ENCODE peak calls at places on chromosomes 1 and 21, in five cellular contexts. One of them, this sample, is unnamed. For H3K27me3, the result is how much of the 10 kb centered on the place peaks cover.

GRCh38 chr1:95440511-95440910 is 206.5 kb downstream of the RWDD3 start:
- DNase-seq in PC-9: no peak
- DNase-seq in heart left ventricle: no peak
- DNase-seq in heart right ventricle: no peak
- DNase-seq in neural progenitor cell: no peak
- DNase-seq in this sample: no peak

GRCh38 chr1:28244549-28245251 is 8.8 kb downstream of the ATP5IF1 start:
- DNase-seq in heart left ventricle: peak
- DNase-seq in neural progenitor cell: no peak
- DNase-seq in PC-9: no peak
- DNase-seq in heart right ventricle: no peak
- DNase-seq in this sample: no peak

GRCh38 chr1:46522184-46522968 is 29.1 kb downstream of the KNCN start:
- DNase-seq in heart right ventricle: no peak
- DNase-seq in heart left ventricle: no peak
- DNase-seq in PC-9: peak
- DNase-seq in neural progenitor cell: peak
- DNase-seq in this sample: peak

GRCh38 chr1:206503591-206504362 is 3.6 kb upstream of the RASSF5 start:
- DNase-seq in neural progenitor cell: no peak
- DNase-seq in heart right ventricle: no peak
- DNase-seq in heart left ventricle: peak
- DNase-seq in PC-9: peak
- DNase-seq in this sample: peak

GRCh38 chr1:218058730-218059129 is 226.4 kb upstream of the RRP15 start:
- DNase-seq in neural progenitor cell: no peak
- DNase-seq in heart right ventricle: no peak
- DNase-seq in PC-9: no peak
- DNase-seq in heart left ventricle: no peak
- DNase-seq in this sample: no peak

GRCh38 chr1:27970401-27970800 is 10.6 kb downstream of the XKR8 start:
- DNase-seq in heart left ventricle: no peak
- DNase-seq in PC-9: no peak
- DNase-seq in neural progenitor cell: no peak
- DNase-seq in heart right ventricle: no peak
- DNase-seq in this sample: peak

GRCh38 chr1:177069489-177069888 is 95.0 kb downstream of the ASTN1 start:
- DNase-seq in neural progenitor cell: no peak
- DNase-seq in heart right ventricle: no peak
- DNase-seq in heart left ventricle: no peak
- DNase-seq in PC-9: no peak
- DNase-seq in this sample: no peak

GRCh38 chr1:26784023-26784871 is 3.5 kb upstream of the PIGV start:
- DNase-seq in PC-9: peak
- DNase-seq in heart left ventricle: peak
- DNase-seq in heart right ventricle: peak
- DNase-seq in neural progenitor cell: peak
- DNase-seq in this sample: peak

GRCh38 chr1:111577814-111578213 is 41.8 kb upstream of the RAP1A start:
- DNase-seq in heart left ventricle: no peak
- DNase-seq in heart right ventricle: no peak
- DNase-seq in PC-9: no peak
- DNase-seq in neural progenitor cell: no peak
- DNase-seq in this sample: no peak

GRCh38 chr1:65247419-65248359 is 61.7 kb upstream of the DNAJC6 start:
- DNase-seq in neural progenitor cell: no peak
- DNase-seq in heart left ventricle: peak
- DNase-seq in heart right ventricle: no peak
- DNase-seq in PC-9: peak
- DNase-seq in this sample: no peak

GRCh38 chr1:85289848-85290335 is 13.5 kb upstream of the BCL10 start:
- DNase-seq in neural progenitor cell: no peak
- DNase-seq in heart left ventricle: no peak
- DNase-seq in heart right ventricle: no peak
- DNase-seq in PC-9: no peak
- DNase-seq in this sample: no peak

GRCh38 chr1:228902781-228903572 is 167.7 kb downstream of the RHOU start:
- DNase-seq in heart left ventricle: peak
- DNase-seq in neural progenitor cell: no peak
- DNase-seq in heart right ventricle: peak
- DNase-seq in PC-9: peak
- DNase-seq in this sample: peak

GRCh38 chr1:37828410-37829074 is 20.5 kb upstream of the YRDC start:
- DNase-seq in neural progenitor cell: no peak
- DNase-seq in PC-9: no peak
- DNase-seq in heart right ventricle: no peak
- DNase-seq in heart left ventricle: no peak
- DNase-seq in this sample: no peak

GRCh38 chr1:172002725-172003345 is 161.5 kb downstream of the DNM3 start:
- DNase-seq in PC-9: peak
- DNase-seq in heart left ventricle: peak
- DNase-seq in neural progenitor cell: peak
- DNase-seq in heart right ventricle: no peak
- DNase-seq in this sample: no peak

GRCh38 chr1:81876901-81877750 is 76.4 kb downstream of the ADGRL2 start:
- DNase-seq in heart left ventricle: no peak
- DNase-seq in neural progenitor cell: no peak
- DNase-seq in heart right ventricle: no peak
- DNase-seq in PC-9: no peak
- DNase-seq in this sample: no peak

GRCh38 chr1:228168563-228169270 is 3.1 kb downstream of the IBA57 start:
- DNase-seq in heart left ventricle: no peak
- DNase-seq in neural progenitor cell: no peak
- DNase-seq in PC-9: no peak
- DNase-seq in heart right ventricle: no peak
- DNase-seq in this sample: no peak

GRCh38 chr1:55588300-55588699 is 373.1 kb upstream of the USP24 start:
- DNase-seq in heart left ventricle: no peak
- DNase-seq in heart right ventricle: no peak
- DNase-seq in PC-9: no peak
- DNase-seq in neural progenitor cell: no peak
- DNase-seq in this sample: no peak

GRCh38 chr1:55593299-55593698 is 378.1 kb upstream of the USP24 start:
- DNase-seq in heart left ventricle: no peak
- DNase-seq in neural progenitor cell: no peak
- DNase-seq in PC-9: no peak
- DNase-seq in heart right ventricle: no peak
- DNase-seq in this sample: no peak

GRCh38 chr1:55586771-55587170 is 371.6 kb upstream of the USP24 start:
- DNase-seq in heart left ventricle: no peak
- DNase-seq in PC-9: no peak
- DNase-seq in neural progenitor cell: no peak
- DNase-seq in heart right ventricle: no peak
- DNase-seq in this sample: no peak

GRCh38 chr1:55592122-55592521 is 377.0 kb upstream of the USP24 start:
- DNase-seq in heart right ventricle: no peak
- DNase-seq in heart left ventricle: no peak
- DNase-seq in neural progenitor cell: no peak
- DNase-seq in PC-9: no peak
- DNase-seq in this sample: no peak

GRCh38 chr1:55589656-55590297 is 374.6 kb upstream of the USP24 start:
- DNase-seq in heart left ventricle: no peak
- DNase-seq in heart right ventricle: peak
- DNase-seq in PC-9: no peak
- DNase-seq in neural progenitor cell: no peak
- DNase-seq in this sample: peak
- H3K4me3 ChIP-seq in heart left ventricle: no peak
- H3K4me3 ChIP-seq in heart right ventricle: no peak
- H3K4me3 ChIP-seq in PC-9: no peak
- H3K4me3 ChIP-seq in neural progenitor cell: no peak
- H3K4me3 ChIP-seq in this sample: no peak

DNA sequence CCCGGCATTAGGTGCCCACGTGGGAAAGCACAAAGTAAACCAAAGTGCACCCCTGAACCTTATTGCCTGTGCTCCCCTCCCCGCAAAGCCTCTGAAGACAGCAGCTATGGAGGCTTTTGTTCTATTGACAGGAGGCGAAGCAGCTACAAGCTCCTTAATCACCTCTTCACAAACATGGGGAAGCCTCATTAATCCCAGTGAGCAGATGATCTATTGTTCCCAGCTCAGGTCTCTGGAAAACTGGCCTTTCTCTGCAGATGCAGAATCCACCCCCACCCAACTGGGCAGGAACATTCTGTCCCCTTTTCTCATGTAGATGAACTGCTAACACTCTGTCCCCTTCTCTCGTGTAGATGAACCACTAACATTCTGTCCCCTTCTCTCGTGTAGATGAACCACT is 190.5 kb upstream of the CSF3R start:
- DNase-seq in heart right ventricle: no peak
- DNase-seq in PC-9: no peak
- DNase-seq in heart left ventricle: no peak
- DNase-seq in neural progenitor cell: peak
- DNase-seq in this sample: no peak
- H3K27me3 ChIP-seq in heart right ventricle: half or more
- H3K27me3 ChIP-seq in PC-9: half or more
- H3K27me3 ChIP-seq in heart left ventricle: under half
- H3K27me3 ChIP-seq in neural progenitor cell: under half
- H3K27me3 ChIP-seq in this sample: under half

DNA sequence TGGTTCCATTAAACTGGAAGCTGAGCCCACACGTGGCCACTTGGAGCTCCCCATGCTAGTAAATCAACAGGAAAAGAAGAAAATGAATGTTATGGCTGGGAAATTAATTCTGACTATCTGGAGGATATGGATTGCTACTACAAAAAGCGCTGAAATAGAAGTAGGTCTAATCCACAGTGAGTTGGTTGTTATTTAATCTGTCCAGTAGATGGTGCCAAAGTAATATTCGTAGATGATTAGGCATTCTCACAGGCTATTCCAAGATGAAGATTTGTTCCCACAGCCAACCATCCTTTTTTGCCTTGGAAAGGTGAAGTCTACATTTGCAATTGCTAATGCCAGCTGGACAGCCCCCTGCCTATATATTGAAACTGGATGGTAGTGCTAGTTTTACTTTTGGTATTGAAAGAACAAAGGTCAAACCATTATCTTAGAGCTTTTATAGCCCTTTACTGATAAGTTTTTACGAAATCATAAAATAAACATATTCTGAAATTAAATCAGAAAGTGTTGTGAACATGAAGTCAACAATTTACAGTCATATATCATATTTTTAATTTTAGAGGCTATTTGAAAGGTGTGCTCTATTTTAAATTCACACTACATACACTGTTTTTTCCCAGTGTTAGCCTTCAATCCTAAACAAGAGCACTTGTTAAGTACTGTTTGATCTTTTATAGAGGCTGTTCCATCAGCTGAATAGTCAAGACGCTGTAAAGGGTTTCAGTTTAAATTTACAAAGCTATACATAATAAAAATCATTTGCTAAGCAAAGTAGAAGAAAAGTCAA is 43.9 kb downstream of the RBM11 start:
- DNase-seq in PC-9: no peak
- DNase-seq in heart left ventricle: no peak
- DNase-seq in heart right ventricle: no peak
- DNase-seq in neural progenitor cell: peak
- DNase-seq in this sample: no peak
- TF ChIP-seq CTCF in PC-9: peak
- TF ChIP-seq CTCF in heart left ventricle: peak
- TF ChIP-seq CTCF in heart right ventricle: peak
- TF ChIP-seq CTCF in neural progenitor cell: peak
- TF ChIP-seq CTCF in this sample: peak

DNA sequence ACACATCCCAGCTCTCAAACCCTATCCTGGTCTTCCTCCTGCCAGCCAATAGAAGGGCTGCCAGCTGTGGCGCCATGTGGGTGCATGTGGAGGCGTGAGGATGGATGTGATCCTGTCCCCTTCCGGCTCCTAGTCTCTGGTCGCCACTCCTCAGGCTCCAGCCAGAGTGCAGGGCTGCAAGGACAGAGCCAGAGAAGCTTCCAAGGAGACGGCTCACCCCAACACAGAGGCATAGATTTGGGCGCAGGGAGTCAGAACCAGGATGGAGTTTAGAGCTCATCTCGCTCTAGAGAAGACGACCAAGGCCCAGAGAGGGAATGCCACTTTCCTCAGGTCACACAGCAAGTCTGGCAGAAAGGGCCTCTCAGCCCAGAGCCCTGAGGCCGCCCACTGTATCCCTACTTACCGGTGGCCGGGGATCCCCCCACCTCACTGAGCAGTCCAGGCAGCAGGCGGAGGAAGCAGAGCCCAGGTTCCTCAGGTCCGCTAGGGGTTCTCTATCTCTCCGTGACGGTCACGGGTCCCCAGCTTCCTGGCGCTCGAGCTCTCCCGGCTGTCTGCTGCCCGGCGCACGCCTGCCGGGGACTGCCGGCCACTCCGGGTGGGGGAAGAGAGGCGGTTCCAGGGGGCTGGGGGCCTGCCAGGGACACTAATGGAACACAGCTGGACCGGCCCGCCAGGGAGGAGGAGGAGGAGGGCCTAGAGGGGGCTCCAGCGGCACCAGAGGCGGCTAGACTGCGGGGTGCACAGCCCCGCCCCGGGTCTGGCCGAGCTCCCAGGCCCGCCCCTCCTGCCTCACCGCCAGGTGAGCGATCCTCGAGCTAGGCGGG is at the start of gene COL16A1:
- DNase-seq in heart right ventricle: peak
- DNase-seq in PC-9: no peak
- DNase-seq in heart left ventricle: peak
- DNase-seq in neural progenitor cell: peak
- DNase-seq in this sample: peak
- H3K4me3 ChIP-seq in heart right ventricle: peak
- H3K4me3 ChIP-seq in PC-9: no peak
- H3K4me3 ChIP-seq in heart left ventricle: peak
- H3K4me3 ChIP-seq in neural progenitor cell: peak
- H3K4me3 ChIP-seq in this sample: peak

GRCh38 chr1:20197329-20197791 is 11.0 kb upstream of the PLA2G2C start:
- DNase-seq in PC-9: no peak
- DNase-seq in heart left ventricle: no peak
- DNase-seq in heart right ventricle: no peak
- DNase-seq in neural progenitor cell: no peak
- DNase-seq in this sample: no peak

GRCh38 chr1:20194770-20195463 is 8.6 kb upstream of the PLA2G2C start:
- DNase-seq in neural progenitor cell: peak
- DNase-seq in heart right ventricle: peak
- DNase-seq in heart left ventricle: peak
- DNase-seq in PC-9: peak
- DNase-seq in this sample: peak

GRCh38 chr1:20192871-20193411 is 6.6 kb upstream of the PLA2G2C start:
- DNase-seq in neural progenitor cell: no peak
- DNase-seq in PC-9: no peak
- DNase-seq in heart left ventricle: no peak
- DNase-seq in heart right ventricle: no peak
- DNase-seq in this sample: no peak

GRCh38 chr1:20194224-20194623 is 7.9 kb upstream of the PLA2G2C start:
- DNase-seq in heart right ventricle: no peak
- DNase-seq in heart left ventricle: no peak
- DNase-seq in PC-9: no peak
- DNase-seq in neural progenitor cell: no peak
- DNase-seq in this sample: no peak

DNA sequence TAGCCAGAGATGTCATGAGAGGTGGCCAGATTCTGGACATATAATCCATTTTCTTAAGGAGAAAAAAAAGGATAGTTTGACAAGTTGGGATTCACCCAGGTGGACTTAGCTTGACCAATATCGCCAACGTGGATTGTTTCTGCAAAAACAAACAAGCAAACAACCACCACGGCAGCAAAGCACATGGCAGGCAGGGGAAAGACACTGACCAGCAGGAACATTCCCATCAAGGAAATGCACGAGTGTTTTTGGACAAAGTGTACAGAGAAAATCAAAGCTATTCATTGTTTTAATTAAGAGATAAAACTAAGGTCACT is 9.1 kb upstream of the PLA2G2C start:
- DNase-seq in heart right ventricle: no peak
- DNase-seq in neural progenitor cell: no peak
- DNase-seq in PC-9: no peak
- DNase-seq in heart left ventricle: no peak
- DNase-seq in this sample: no peak
- H3K27me3 ChIP-seq in heart right ventricle: under half
- H3K27me3 ChIP-seq in neural progenitor cell: under half
- H3K27me3 ChIP-seq in PC-9: under half
- H3K27me3 ChIP-seq in heart left ventricle: under half
- H3K27me3 ChIP-seq in this sample: under half